ENCODE peak calls at places on chromosomes 2 and 18, in nine cellular contexts. One of them, this sample, is unnamed.

GRCh38 chr2:7377861-7378569 is 460.8 kb downstream of the RNF144A start:
- DNase-seq in progenitor cell of endocrine pancreas: no peak
- DNase-seq in amniotic stem cell: no peak
- DNase-seq in cerebellar nuclear complex: no peak
- DNase-seq in brain microvascular endothelial cell: no peak
- DNase-seq in activated CD4-positive, alpha-beta T cell treated with anti-CD3 and anti-CD28 coated beads, Interleukin-2, amount 50 U/mL, for 1 hour: no peak
- DNase-seq in GM13976: no peak
- DNase-seq in cardiac fibroblast: no peak
- DNase-seq in IMR-90: no peak
- DNase-seq in this sample: peak

GRCh38 chr2:74440378-74441110 is 1.2 kb downstream of the RTKN start:
- DNase-seq in GM13976: peak
- DNase-seq in progenitor cell of endocrine pancreas: peak
- DNase-seq in brain microvascular endothelial cell: peak
- DNase-seq in amniotic stem cell: peak
- DNase-seq in IMR-90: peak
- DNase-seq in activated CD4-positive, alpha-beta T cell treated with anti-CD3 and anti-CD28 coated beads, Interleukin-2, amount 50 U/mL, for 1 hour: peak
- DNase-seq in cardiac fibroblast: peak
- DNase-seq in cerebellar nuclear complex: no peak
- DNase-seq in this sample: peak

GRCh38 chr2:172047486-172048194 is 37.7 kb upstream of the DLX1 start:
- DNase-seq in activated CD4-positive, alpha-beta T cell treated with anti-CD3 and anti-CD28 coated beads, Interleukin-2, amount 50 U/mL, for 1 hour: no peak
- DNase-seq in amniotic stem cell: no peak
- DNase-seq in cardiac fibroblast: no peak
- DNase-seq in GM13976: no peak
- DNase-seq in IMR-90: no peak
- DNase-seq in brain microvascular endothelial cell: no peak
- DNase-seq in progenitor cell of endocrine pancreas: no peak
- DNase-seq in cerebellar nuclear complex: no peak
- DNase-seq in this sample: no peak

GRCh38 chr18:52340466-52341378 is 725 bp downstream of the DCC start:
- DNase-seq in IMR-90: no peak
- DNase-seq in GM13976: no peak
- DNase-seq in progenitor cell of endocrine pancreas: no peak
- DNase-seq in cardiac fibroblast: no peak
- DNase-seq in brain microvascular endothelial cell: no peak
- DNase-seq in activated CD4-positive, alpha-beta T cell treated with anti-CD3 and anti-CD28 coated beads, Interleukin-2, amount 50 U/mL, for 1 hour: no peak
- DNase-seq in amniotic stem cell: no peak
- DNase-seq in cerebellar nuclear complex: no peak
- DNase-seq in this sample: peak

GRCh38 chr2:187169108-187169713 is 278.8 kb downstream of the CALCRL start:
- DNase-seq in activated CD4-positive, alpha-beta T cell treated with anti-CD3 and anti-CD28 coated beads, Interleukin-2, amount 50 U/mL, for 1 hour: no peak
- DNase-seq in amniotic stem cell: no peak
- DNase-seq in progenitor cell of endocrine pancreas: no peak
- DNase-seq in cerebellar nuclear complex: no peak
- DNase-seq in brain microvascular endothelial cell: no peak
- DNase-seq in IMR-90: no peak
- DNase-seq in GM13976: peak
- DNase-seq in cardiac fibroblast: peak
- DNase-seq in this sample: no peak

GRCh38 chr2:240224676-240225075 is 84.2 kb upstream of the OTOS start:
- DNase-seq in IMR-90: peak
- DNase-seq in brain microvascular endothelial cell: peak
- DNase-seq in progenitor cell of endocrine pancreas: no peak
- DNase-seq in amniotic stem cell: peak
- DNase-seq in cerebellar nuclear complex: no peak
- DNase-seq in cardiac fibroblast: peak
- DNase-seq in activated CD4-positive, alpha-beta T cell treated with anti-CD3 and anti-CD28 coated beads, Interleukin-2, amount 50 U/mL, for 1 hour: no peak
- DNase-seq in GM13976: no peak
- DNase-seq in this sample: no peak

GRCh38 chr2:163213699-163214098 is 375.1 kb upstream of the KCNH7 start:
- DNase-seq in GM13976: no peak
- DNase-seq in activated CD4-positive, alpha-beta T cell treated with anti-CD3 and anti-CD28 coated beads, Interleukin-2, amount 50 U/mL, for 1 hour: no peak
- DNase-seq in progenitor cell of endocrine pancreas: no peak
- DNase-seq in cerebellar nuclear complex: no peak
- DNase-seq in brain microvascular endothelial cell: peak
- DNase-seq in IMR-90: peak
- DNase-seq in cardiac fibroblast: peak
- DNase-seq in amniotic stem cell: no peak
- DNase-seq in this sample: no peak

GRCh38 chr2:80322958-80323357 is 18.4 kb upstream of the LRRTM1 start:
- DNase-seq in cardiac fibroblast: no peak
- DNase-seq in GM13976: peak
- DNase-seq in progenitor cell of endocrine pancreas: no peak
- DNase-seq in IMR-90: no peak
- DNase-seq in cerebellar nuclear complex: no peak
- DNase-seq in amniotic stem cell: no peak
- DNase-seq in activated CD4-positive, alpha-beta T cell treated with anti-CD3 and anti-CD28 coated beads, Interleukin-2, amount 50 U/mL, for 1 hour: no peak
- DNase-seq in brain microvascular endothelial cell: no peak
- DNase-seq in this sample: no peak

GRCh38 chr2:55156326-55156725 is 75.8 kb downstream of the CLHC1 start:
- DNase-seq in brain microvascular endothelial cell: no peak
- DNase-seq in GM13976: no peak
- DNase-seq in activated CD4-positive, alpha-beta T cell treated with anti-CD3 and anti-CD28 coated beads, Interleukin-2, amount 50 U/mL, for 1 hour: no peak
- DNase-seq in cerebellar nuclear complex: no peak
- DNase-seq in IMR-90: peak
- DNase-seq in progenitor cell of endocrine pancreas: no peak
- DNase-seq in amniotic stem cell: peak
- DNase-seq in cardiac fibroblast: peak
- DNase-seq in this sample: no peak

GRCh38 chr2:159538801-159539200 is 77.5 kb downstream of the BAZ2B start:
- DNase-seq in amniotic stem cell: no peak
- DNase-seq in IMR-90: no peak
- DNase-seq in progenitor cell of endocrine pancreas: no peak
- DNase-seq in cerebellar nuclear complex: no peak
- DNase-seq in cardiac fibroblast: no peak
- DNase-seq in brain microvascular endothelial cell: no peak
- DNase-seq in GM13976: no peak
- DNase-seq in activated CD4-positive, alpha-beta T cell treated with anti-CD3 and anti-CD28 coated beads, Interleukin-2, amount 50 U/mL, for 1 hour: no peak
- DNase-seq in this sample: no peak

GRCh38 chr2:8569332-8569930 is 112.4 kb upstream of the ID2 start:
- DNase-seq in cardiac fibroblast: no peak
- DNase-seq in cerebellar nuclear complex: no peak
- DNase-seq in progenitor cell of endocrine pancreas: no peak
- DNase-seq in IMR-90: no peak
- DNase-seq in amniotic stem cell: no peak
- DNase-seq in activated CD4-positive, alpha-beta T cell treated with anti-CD3 and anti-CD28 coated beads, Interleukin-2, amount 50 U/mL, for 1 hour: no peak
- DNase-seq in brain microvascular endothelial cell: no peak
- DNase-seq in GM13976: no peak
- DNase-seq in this sample: peak

GRCh38 chr2:189427872-189428271 is 13.4 kb upstream of the WDR75 start:
- DNase-seq in progenitor cell of endocrine pancreas: no peak
- DNase-seq in IMR-90: no peak
- DNase-seq in cerebellar nuclear complex: no peak
- DNase-seq in brain microvascular endothelial cell: no peak
- DNase-seq in GM13976: no peak
- DNase-seq in activated CD4-positive, alpha-beta T cell treated with anti-CD3 and anti-CD28 coated beads, Interleukin-2, amount 50 U/mL, for 1 hour: no peak
- DNase-seq in cardiac fibroblast: no peak
- DNase-seq in amniotic stem cell: no peak
- DNase-seq in this sample: no peak

GRCh38 chr2:8754056-8754790 is 72.4 kb downstream of the ID2 start:
- DNase-seq in brain microvascular endothelial cell: peak
- DNase-seq in GM13976: no peak
- DNase-seq in amniotic stem cell: peak
- DNase-seq in IMR-90: peak
- DNase-seq in progenitor cell of endocrine pancreas: no peak
- DNase-seq in activated CD4-positive, alpha-beta T cell treated with anti-CD3 and anti-CD28 coated beads, Interleukin-2, amount 50 U/mL, for 1 hour: no peak
- DNase-seq in cardiac fibroblast: peak
- DNase-seq in cerebellar nuclear complex: no peak
- DNase-seq in this sample: no peak

GRCh38 chr2:144529841-144530240 is 9.9 kb upstream of the ZEB2 start:
- DNase-seq in cerebellar nuclear complex: no peak
- DNase-seq in GM13976: no peak
- DNase-seq in IMR-90: no peak
- DNase-seq in progenitor cell of endocrine pancreas: no peak
- DNase-seq in activated CD4-positive, alpha-beta T cell treated with anti-CD3 and anti-CD28 coated beads, Interleukin-2, amount 50 U/mL, for 1 hour: no peak
- DNase-seq in cardiac fibroblast: peak
- DNase-seq in amniotic stem cell: no peak
- DNase-seq in brain microvascular endothelial cell: no peak
- DNase-seq in this sample: no peak

GRCh38 chr2:237892936-237893595 is 33.6 kb downstream of the RAMP1 start:
- DNase-seq in progenitor cell of endocrine pancreas: no peak
- DNase-seq in cardiac fibroblast: no peak
- DNase-seq in brain microvascular endothelial cell: no peak
- DNase-seq in cerebellar nuclear complex: no peak
- DNase-seq in IMR-90: no peak
- DNase-seq in GM13976: no peak
- DNase-seq in activated CD4-positive, alpha-beta T cell treated with anti-CD3 and anti-CD28 coated beads, Interleukin-2, amount 50 U/mL, for 1 hour: no peak
- DNase-seq in amniotic stem cell: no peak
- DNase-seq in this sample: peak

GRCh38 chr2:9002313-9002636 is 1.2 kb downstream of the MBOAT2 start:
- DNase-seq in cerebellar nuclear complex: no peak
- DNase-seq in brain microvascular endothelial cell: no peak
- DNase-seq in progenitor cell of endocrine pancreas: no peak
- DNase-seq in IMR-90: no peak
- DNase-seq in activated CD4-positive, alpha-beta T cell treated with anti-CD3 and anti-CD28 coated beads, Interleukin-2, amount 50 U/mL, for 1 hour: no peak
- DNase-seq in cardiac fibroblast: no peak
- DNase-seq in amniotic stem cell: no peak
- DNase-seq in GM13976: no peak
- DNase-seq in this sample: no peak

GRCh38 chr2:54560146-54560881 is 104.2 kb downstream of the SPTBN1 start:
- DNase-seq in GM13976: peak
- DNase-seq in progenitor cell of endocrine pancreas: no peak
- DNase-seq in activated CD4-positive, alpha-beta T cell treated with anti-CD3 and anti-CD28 coated beads, Interleukin-2, amount 50 U/mL, for 1 hour: no peak
- DNase-seq in IMR-90: peak
- DNase-seq in brain microvascular endothelial cell: no peak
- DNase-seq in amniotic stem cell: peak
- DNase-seq in cerebellar nuclear complex: no peak
- DNase-seq in cardiac fibroblast: peak
- DNase-seq in this sample: peak

GRCh38 chr2:47225061-47225783 is 70.1 kb upstream of the STPG4 start:
- DNase-seq in cardiac fibroblast: peak
- DNase-seq in IMR-90: peak
- DNase-seq in brain microvascular endothelial cell: peak
- DNase-seq in activated CD4-positive, alpha-beta T cell treated with anti-CD3 and anti-CD28 coated beads, Interleukin-2, amount 50 U/mL, for 1 hour: no peak
- DNase-seq in amniotic stem cell: no peak
- DNase-seq in progenitor cell of endocrine pancreas: no peak
- DNase-seq in cerebellar nuclear complex: no peak
- DNase-seq in GM13976: no peak
- DNase-seq in this sample: no peak

GRCh38 chr2:42314892-42315468 is 46.0 kb downstream of the COX7A2L start:
- DNase-seq in amniotic stem cell: peak
- DNase-seq in GM13976: no peak
- DNase-seq in cerebellar nuclear complex: no peak
- DNase-seq in cardiac fibroblast: peak
- DNase-seq in activated CD4-positive, alpha-beta T cell treated with anti-CD3 and anti-CD28 coated beads, Interleukin-2, amount 50 U/mL, for 1 hour: no peak
- DNase-seq in progenitor cell of endocrine pancreas: no peak
- DNase-seq in IMR-90: peak
- DNase-seq in brain microvascular endothelial cell: peak
- DNase-seq in this sample: no peak

GRCh38 chr2:100865819-100866462 is 46.0 kb downstream of the NPAS2 start:
- DNase-seq in GM13976: no peak
- DNase-seq in amniotic stem cell: peak
- DNase-seq in IMR-90: peak
- DNase-seq in brain microvascular endothelial cell: peak
- DNase-seq in cardiac fibroblast: peak
- DNase-seq in progenitor cell of endocrine pancreas: no peak
- DNase-seq in cerebellar nuclear complex: no peak
- DNase-seq in activated CD4-positive, alpha-beta T cell treated with anti-CD3 and anti-CD28 coated beads, Interleukin-2, amount 50 U/mL, for 1 hour: no peak
- DNase-seq in this sample: no peak

GRCh38 chr2:22450831-22451230 is 934.1 kb upstream of the KLHL29 start:
- DNase-seq in progenitor cell of endocrine pancreas: no peak
- DNase-seq in amniotic stem cell: no peak
- DNase-seq in cerebellar nuclear complex: no peak
- DNase-seq in brain microvascular endothelial cell: no peak
- DNase-seq in IMR-90: no peak
- DNase-seq in GM13976: no peak
- DNase-seq in activated CD4-positive, alpha-beta T cell treated with anti-CD3 and anti-CD28 coated beads, Interleukin-2, amount 50 U/mL, for 1 hour: no peak
- DNase-seq in cardiac fibroblast: no peak
- DNase-seq in this sample: no peak

GRCh38 chr2:230660294-230661060 is 52.2 kb upstream of the CAB39 start:
- DNase-seq in activated CD4-positive, alpha-beta T cell treated with anti-CD3 and anti-CD28 coated beads, Interleukin-2, amount 50 U/mL, for 1 hour: no peak
- DNase-seq in amniotic stem cell: no peak
- DNase-seq in brain microvascular endothelial cell: no peak
- DNase-seq in IMR-90: no peak
- DNase-seq in GM13976: no peak
- DNase-seq in progenitor cell of endocrine pancreas: no peak
- DNase-seq in cardiac fibroblast: no peak
- DNase-seq in cerebellar nuclear complex: no peak
- DNase-seq in this sample: no peak